ENCODE peak calls at places on chromosome 6, in four cellular contexts. N is uterus, S is left ventricle myocardium inferior, V is epithelial cell of esophagus. B is an unnamed sample.

GRCh38 chr6:158801655-158802294 is 17.4 kb downstream of the EZR start:
- DNase-seq in N (no peak), S (peak), V (no peak), B (peak)

GRCh38 chr6:31896856-31897611 is 464 bp downstream of the EHMT2 start:
- DNase-seq in N (peak), S (no peak), V (no peak), B (no peak)

GRCh38 chr6:125004198-125004597 is 42.0 kb downstream of the RNF217 start:
- DNase-seq in N (no peak), S (peak), V (no peak), B (peak)

GRCh38 chr6:157068691-157069228 is 254.6 kb downstream of the TMEM242 start:
- DNase-seq in N (no peak), S (no peak), V (peak), B (no peak)

GRCh38 chr6:108643184-108643583 is 82.5 kb downstream of the FOXO3 start:
- DNase-seq in N (no peak), S (no peak), V (no peak), B (no peak)

GRCh38 chr6:164477126-164477525 is 832.3 kb downstream of the C6orf118 start:
- DNase-seq in N (no peak), S (no peak), V (no peak), B (no peak)

GRCh38 chr6:141682391-141682790 is 450.3 kb upstream of the GJE1 start:
- DNase-seq in N (no peak), S (no peak), V (peak), B (no peak)

GRCh38 chr6:137223370-137224131 is 4.4 kb upstream of the IFNGR1 start:
- DNase-seq in N (no peak), S (no peak), V (peak), B (no peak)

GRCh38 chr6:13454286-13455221 is 32.8 kb downstream of the GFOD1 start:
- DNase-seq in N (peak), S (peak), V (peak), B (peak)

GRCh38 chr6:165484178-165484889 is 174.9 kb upstream of the C6orf118 start:
- DNase-seq in N (no peak), S (no peak), V (no peak), B (no peak)

GRCh38 chr6:52815167-52816092 is 11.8 kb upstream of the GSTA1 start:
- DNase-seq in N (no peak), S (no peak), V (peak), B (no peak)

GRCh38 chr6:158131926-158132325 is 36.1 kb downstream of the SERAC1 start:
- DNase-seq in N (no peak), S (no peak), V (peak), B (no peak)

GRCh38 chr6:113595921-113596376 is 261.2 kb upstream of the MARCKS start:
- DNase-seq in N (peak), S (no peak), V (no peak), B (no peak)

GRCh38 chr6:81451787-81452186 is 300.7 kb downstream of the TENT5A start:
- DNase-seq in N (no peak), S (no peak), V (peak), B (no peak)

GRCh38 chr6:36947570-36948351 is 6.8 kb upstream of the PI16 start:
- DNase-seq in N (no peak), S (no peak), V (no peak), B (no peak)

GRCh38 chr6:88008821-88009220 is 38.8 kb upstream of the SPACA1 start:
- DNase-seq in N (no peak), S (no peak), V (no peak), B (no peak)

GRCh38 chr6:163750436-163751031 is 336.0 kb downstream of the QKI start:
- DNase-seq in N (no peak), S (no peak), V (peak), B (peak)

B was measured in left ventricle myocardium superior.